ENCODE peak calls at places on chromosomes 3 and 15, in ten cellular contexts. G, L, U, P, Q, K, W, J, B and R are unnamed samples. For H3K9me3, the result is how much of the 10 kb centered on the place peaks cover.

GRCh38 chr15:39585394-39585841 is 4.5 kb downstream of the THBS1 start:
- DNase-seq in Q (no peak), B (no peak), L (peak), U (peak), K (no peak), J (no peak), W (peak), G (peak), P (peak), R (no peak)

GRCh38 chr3:57752307-57752706 is 3.8 kb upstream of the SLMAP start:
- DNase-seq in Q (no peak), B (no peak), U (peak), P (peak), W (peak), K (peak), G (peak), J (no peak), L (peak), R (no peak)

GRCh38 chr15:95295311-95295710 is 1035.2 kb upstream of the NR2F2 start:
- DNase-seq in Q (no peak), G (no peak), U (no peak), L (no peak), P (no peak), B (no peak), K (no peak), J (no peak), W (no peak), R (no peak)

GRCh38 chr3:31356941-31357340 is 175.8 kb upstream of the STT3B start:
- DNase-seq in Q (peak), W (peak), L (no peak), J (no peak), B (no peak), K (no peak), G (peak), U (peak), P (peak), R (peak)

GRCh38 chr15:33310481-33311311 is at the start of gene RYR3:
- DNase-seq in W (peak), Q (no peak), U (peak), P (peak), L (no peak), B (peak), J (no peak), G (no peak), K (no peak), R (peak)

GRCh38 chr3:46517016-46517770 is 19.4 kb downstream of the RTP3 start:
- DNase-seq in Q (no peak), P (peak), U (peak), B (no peak), L (no peak), K (no peak), W (peak), J (no peak), G (peak), R (no peak)

GRCh38 chr3:165254812-165255211 is 58.6 kb upstream of the SLITRK3 start:
- DNase-seq in J (no peak), Q (no peak), G (no peak), L (no peak), K (no peak), U (peak), W (no peak), P (peak), B (no peak), R (peak)

GRCh38 chr3:81195483-81195882 is 566.0 kb downstream of the GBE1 start:
- DNase-seq in W (no peak), L (no peak), U (peak), K (no peak), G (no peak), B (no peak), Q (no peak), P (peak), J (no peak), R (no peak)

GRCh38 chr15:28165791-28166190 is 66.7 kb upstream of the OCA2 start:
- DNase-seq in G (no peak), P (no peak), K (no peak), U (no peak), W (no peak), J (no peak), Q (no peak), L (no peak), B (no peak), R (no peak)

GRCh38 chr3:197750396-197750831 is 731 bp downstream of the FYTTD1 start:
- DNase-seq in Q (peak), B (peak), L (peak), K (peak), U (peak), W (peak), G (peak), J (peak), P (peak), R (peak)

GRCh38 chr15:42558739-42559138 is 10.1 kb downstream of the HAUS2 start:
- DNase-seq in U (no peak), G (no peak), P (no peak), K (no peak), Q (no peak), W (no peak), L (no peak), B (no peak), J (no peak), R (no peak)

GRCh38 chr3:72379500-72380187 is 468.6 kb downstream of the SHQ1 start:
- DNase-seq in J (no peak), K (no peak), L (no peak), Q (no peak), W (no peak), P (peak), B (no peak), G (no peak), U (no peak), R (peak)

GRCh38 chr15:88803241-88803919 is at the start of gene ACAN:
- DNase-seq in K (no peak), U (no peak), W (no peak), Q (no peak), G (no peak), J (no peak), B (no peak), P (no peak), L (no peak), R (no peak)

GRCh38 chr3:131221731-131222130 is 159.8 kb upstream of the NUDT16 start:
- DNase-seq in W (peak), Q (no peak), U (peak), L (no peak), G (peak), K (no peak), B (no peak), P (peak), J (no peak), R (no peak)

GRCh38 chr3:147412917-147413711 is 3.9 kb downstream of the ZIC1 start:
- DNase-seq in B (no peak), U (no peak), K (no peak), G (no peak), P (no peak), J (no peak), W (no peak), L (no peak), Q (no peak), R (no peak)
- H3K4me3 ChIP-seq in B (no peak), U (peak), K (no peak), G (no peak), P (no peak), J (peak), W (no peak), L (no peak), Q (no peak), R (no peak)

DNA sequence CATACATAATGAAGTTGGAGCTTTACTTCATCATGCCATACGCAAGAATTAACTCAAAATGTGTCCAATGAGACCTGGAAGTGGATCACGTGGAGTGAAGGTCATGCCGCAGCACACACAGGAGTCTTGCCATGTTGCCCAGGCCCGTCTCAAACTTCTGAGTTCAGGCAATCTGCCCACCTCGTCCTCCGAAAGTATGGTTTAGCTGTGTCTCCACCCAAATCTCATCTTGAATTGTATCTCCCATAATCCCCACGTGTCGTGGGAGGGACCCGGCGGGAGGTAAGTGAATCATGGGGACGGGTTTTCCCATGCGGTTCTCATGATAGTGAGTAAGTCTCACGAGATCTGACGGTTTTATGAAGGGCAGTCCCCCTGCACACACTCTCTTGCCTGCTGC is 25.7 kb downstream of the SPCS1 start:
- DNase-seq in U (no peak), K (no peak), B (no peak), G (no peak), J (no peak), W (no peak), Q (no peak), P (no peak), L (no peak), R (no peak)
- H3K9me3 ChIP-seq in U (under half), K (under half), B (under half), G (under half), J (under half), W (under half), Q (under half), P (under half), L (under half), R (under half)

GRCh38 chr15:45546789-45547188 is 24.2 kb upstream of the SLC30A4 start:
- DNase-seq in K (no peak), U (no peak), J (no peak), P (no peak), L (no peak), W (no peak), G (no peak), B (no peak), Q (no peak), R (no peak)

GRCh38 chr15:45551691-45552090 is 29.1 kb upstream of the SLC30A4 start:
- DNase-seq in G (peak), L (no peak), Q (no peak), K (no peak), J (no peak), B (no peak), W (peak), U (no peak), P (peak), R (no peak)

GRCh38 chr15:45550436-45550835 is 27.9 kb upstream of the SLC30A4 start:
- DNase-seq in P (peak), B (no peak), K (no peak), U (peak), W (peak), J (no peak), L (no peak), G (peak), Q (no peak), R (no peak)

GRCh38 chr15:45549831-45550230 is 27.3 kb upstream of the SLC30A4 start:
- DNase-seq in P (peak), K (no peak), U (peak), G (peak), J (no peak), Q (no peak), L (no peak), W (peak), B (no peak), R (no peak)

GRCh38 chr15:45548753-45549520 is 26.4 kb upstream of the SLC30A4 start:
- DNase-seq in G (no peak), U (no peak), J (no peak), P (no peak), B (no peak), W (no peak), K (no peak), L (no peak), Q (no peak), R (no peak)
- H3K4me3 ChIP-seq in G (no peak), U (no peak), J (no peak), P (peak), B (no peak), W (no peak), K (no peak), L (no peak), Q (no peak), R (no peak)

DNA sequence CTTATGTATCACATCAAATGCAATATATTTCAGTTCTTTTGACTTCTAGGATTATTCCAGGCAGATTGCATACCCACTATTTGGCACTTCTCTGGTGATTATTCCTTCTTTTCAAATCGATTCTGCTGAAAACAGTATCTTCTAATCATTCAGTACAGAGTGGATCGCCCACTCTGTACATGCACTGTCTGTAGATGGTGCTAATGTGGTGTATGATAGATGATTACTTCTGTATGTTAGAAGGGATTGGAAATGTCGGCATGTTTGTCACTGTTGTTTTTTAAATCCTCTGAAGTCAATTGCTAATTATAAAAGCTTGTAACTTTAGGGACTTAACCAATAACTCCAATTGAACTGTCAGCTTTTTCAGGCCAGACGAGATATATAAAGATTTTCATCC is 642.5 kb downstream of the GRM7 start:
- DNase-seq in W (no peak), K (no peak), B (no peak), J (no peak), L (no peak), U (no peak), G (no peak), P (no peak), Q (no peak), R (no peak)
- H3K9me3 ChIP-seq in W (under half), K (under half), B (under half), J (under half), L (under half), U (under half), G (under half), P (under half), Q (under half), R (under half)

GRCh38 chr15:90820481-90820880 is 47.9 kb upstream of the FURIN start:
- DNase-seq in K (no peak), J (no peak), L (no peak), G (no peak), P (no peak), B (no peak), W (no peak), Q (no peak), U (no peak), R (no peak)

GRCh38 chr15:90817117-90818057 is 51.0 kb upstream of the FURIN start:
- DNase-seq in Q (no peak), W (no peak), G (no peak), U (no peak), K (no peak), B (no peak), J (no peak), P (no peak), L (no peak), R (no peak)

GRCh38 chr15:90819850-90820249 is 48.5 kb upstream of the FURIN start:
- DNase-seq in W (no peak), K (no peak), Q (no peak), L (no peak), B (no peak), P (no peak), J (no peak), U (no peak), G (no peak), R (no peak)

GRCh38 chr15:90818251-90819210 is 49.9 kb upstream of the FURIN start:
- DNase-seq in L (no peak), W (no peak), G (no peak), Q (no peak), P (no peak), K (peak), U (no peak), B (no peak), J (no peak), R (no peak)

GRCh38 chr15:90819390-90819789 is 49.0 kb upstream of the FURIN start:
- DNase-seq in K (no peak), L (no peak), P (no peak), W (no peak), J (no peak), U (no peak), G (no peak), Q (peak), B (no peak), R (no peak)
- H3K4me3 ChIP-seq in K (no peak), L (no peak), P (no peak), W (no peak), J (no peak), U (no peak), G (no peak), Q (no peak), B (no peak), R (no peak)

GRCh38 chr15:97547381-97547780 is 413.1 kb upstream of the ARRDC4 start:
- DNase-seq in Q (no peak), B (no peak), J (no peak), P (no peak), G (no peak), W (no peak), L (no peak), K (no peak), U (no peak), R (no peak)
- H3K9me3 ChIP-seq in Q (under half), B (half or more), J (under half), P (under half), G (under half), W (under half), L (under half), K (under half), U (under half), R (under half)

GRCh38 chr15:100732359-100733055 is 130.1 kb downstream of the ASB7 start:
- DNase-seq in G (peak), B (no peak), J (no peak), P (peak), L (no peak), W (peak), K (no peak), U (peak), Q (no peak), R (no peak)
- H3K4me3 ChIP-seq in G (no peak), B (no peak), J (no peak), P (peak), L (no peak), W (no peak), K (no peak), U (no peak), Q (no peak), R (no peak)

GRCh38 chr15:47179988-47180387 is 537.3 kb upstream of the SEMA6D start:
- DNase-seq in W (no peak), L (no peak), B (no peak), K (no peak), G (no peak), P (no peak), Q (no peak), J (no peak), U (no peak), R (no peak)

GRCh38 chr15:47184003-47184404 is 533.3 kb upstream of the SEMA6D start:
- DNase-seq in B (peak), Q (peak), K (no peak), L (peak), G (no peak), P (peak), W (peak), U (no peak), J (no peak), R (peak)

GRCh38 chr15:47184405-47185221 is 532.7 kb upstream of the SEMA6D start:
- DNase-seq in U (peak), B (no peak), G (peak), W (no peak), L (no peak), K (no peak), Q (no peak), J (no peak), P (peak), R (no peak)

GRCh38 chr15:47185222-47185800 is 532.0 kb upstream of the SEMA6D start:
- DNase-seq in W (no peak), P (no peak), J (no peak), Q (no peak), U (no peak), K (no peak), G (peak), B (no peak), L (no peak), R (no peak)

GRCh38 chr15:47182818-47183217 is 534.5 kb upstream of the SEMA6D start:
- DNase-seq in B (no peak), P (no peak), U (no peak), K (no peak), L (no peak), J (no peak), Q (no peak), G (no peak), W (no peak), R (no peak)
- H3K9me3 ChIP-seq in B (under half), P (under half), U (under half), K (under half), L (under half), J (under half), Q (under half), G (under half), W (under half), R (under half)

DNA sequence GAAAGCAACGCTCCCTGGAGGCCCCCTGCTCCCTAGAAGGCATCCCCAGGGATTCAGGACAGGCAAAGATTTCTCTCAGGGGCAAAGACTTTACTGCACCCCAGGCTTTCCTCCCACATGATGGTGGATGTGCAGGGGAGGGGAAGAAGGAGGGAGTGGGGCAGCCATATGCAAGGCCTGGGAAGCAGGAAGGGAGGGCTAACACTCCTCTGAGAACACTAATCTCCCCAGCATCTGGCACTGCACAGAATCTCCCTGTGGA is 24.7 kb upstream of the CTNNB1 start:
- DNase-seq in W (no peak), P (no peak), K (no peak), L (no peak), B (no peak), Q (no peak), G (no peak), U (no peak), J (no peak), R (no peak)
- H3K4me3 ChIP-seq in W (no peak), P (no peak), K (no peak), L (no peak), B (no peak), Q (no peak), G (no peak), U (no peak), J (no peak), R (no peak)

GRCh38 chr3:149473314-149473990 is 1.0 kb upstream of the TM4SF4 start:
- DNase-seq in P (peak), J (no peak), L (peak), G (peak), W (peak), U (peak), Q (peak), K (peak), B (no peak), R (peak)

GRCh38 chr3:149476135-149476684 is 1.7 kb downstream of the TM4SF4 start:
- DNase-seq in Q (no peak), K (no peak), W (no peak), P (no peak), U (no peak), L (no peak), G (no peak), B (no peak), J (no peak), R (no peak)

GRCh38 chr3:149475451-149476060 is 1.1 kb downstream of the TM4SF4 start:
- DNase-seq in P (no peak), G (peak), U (no peak), W (no peak), J (no peak), K (no peak), Q (no peak), L (no peak), B (no peak), R (no peak)

GRCh38 chr3:149472393-149472792 is 2.1 kb upstream of the TM4SF4 start:
- DNase-seq in G (peak), Q (no peak), U (peak), K (no peak), L (no peak), B (no peak), P (peak), W (no peak), J (no peak), R (no peak)

DNA sequence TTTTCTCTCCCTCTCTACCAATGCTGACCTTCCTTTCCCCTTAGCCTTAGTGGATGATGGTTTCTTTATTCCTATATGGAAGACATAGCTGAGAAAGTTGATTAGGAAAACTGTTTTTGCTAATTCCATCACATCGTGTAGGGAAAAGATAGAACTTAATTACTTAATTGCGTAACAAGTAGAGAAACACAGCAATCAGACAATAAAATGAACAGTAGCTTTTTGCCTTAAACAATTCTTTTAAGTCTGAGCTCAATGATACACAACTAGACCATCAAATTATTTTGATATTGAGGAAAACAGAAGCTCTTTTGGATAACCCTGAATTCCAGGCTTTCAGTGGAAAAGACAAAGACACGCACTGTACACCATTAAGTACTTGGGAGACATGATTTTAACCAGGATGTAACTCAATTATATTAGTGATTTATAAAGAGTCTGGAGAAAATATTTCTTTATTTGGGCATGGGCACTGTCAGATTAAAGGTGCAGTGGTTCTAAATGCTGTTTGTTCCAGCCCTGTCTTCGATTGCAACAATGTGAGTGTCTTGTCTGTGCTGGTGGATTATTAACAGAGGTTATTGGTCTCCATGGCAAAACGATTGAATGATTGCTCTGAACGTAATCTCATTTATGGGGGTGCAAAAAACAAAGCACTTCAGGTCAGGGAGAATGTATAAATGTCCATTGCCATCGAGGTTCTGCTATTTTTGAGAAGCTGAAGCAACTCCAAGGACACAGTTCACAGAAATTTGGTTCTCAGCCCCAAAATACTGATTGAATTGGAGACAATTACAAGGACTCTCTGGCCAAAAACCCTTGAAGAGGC is at the start of gene TM4SF4:
- DNase-seq in Q (no peak), J (no peak), G (no peak), P (no peak), K (no peak), B (no peak), W (no peak), U (no peak), L (no peak), R (no peak)
- H3K9me3 ChIP-seq in Q (under half), J (under half), G (under half), P (under half), K (under half), B (under half), W (under half), U (under half), L (under half), R (under half)